ENCODE peak calls at places on chromosomes 1 and 21, in four cellular contexts. One of them, this sample, is unnamed.

GRCh38 chr1:227298532-227299174 is 19.6 kb downstream of the CDC42BPA start:
- DNase-seq in midbrain: no peak
- DNase-seq in activated CD4-positive, CD25-positive, alpha-beta regulatory T cell treated with anti-CD3 and anti-CD28 coated beads, Interleukin-2, amount 50 U/mL, for 72 hours: no peak
- DNase-seq in fibroblast of gingiva: no peak
- DNase-seq in this sample: no peak

GRCh38 chr1:36511804-36512798 is 29.4 kb upstream of the CSF3R start:
- DNase-seq in midbrain: no peak
- DNase-seq in activated CD4-positive, CD25-positive, alpha-beta regulatory T cell treated with anti-CD3 and anti-CD28 coated beads, Interleukin-2, amount 50 U/mL, for 72 hours: no peak
- DNase-seq in fibroblast of gingiva: no peak
- DNase-seq in this sample: no peak

GRCh38 chr1:28062806-28063205 is 25.6 kb downstream of the EYA3 start:
- DNase-seq in midbrain: no peak
- DNase-seq in activated CD4-positive, CD25-positive, alpha-beta regulatory T cell treated with anti-CD3 and anti-CD28 coated beads, Interleukin-2, amount 50 U/mL, for 72 hours: no peak
- DNase-seq in fibroblast of gingiva: peak; percentile 5
- DNase-seq in this sample: no peak

GRCh38 chr21:43312751-43313169 is 114.2 kb downstream of the SIK1 start:
- DNase-seq in midbrain: no peak
- DNase-seq in activated CD4-positive, CD25-positive, alpha-beta regulatory T cell treated with anti-CD3 and anti-CD28 coated beads, Interleukin-2, amount 50 U/mL, for 72 hours: no peak
- DNase-seq in fibroblast of gingiva: no peak
- DNase-seq in this sample: no peak

GRCh38 chr1:8349961-8350360 is 32.0 kb downstream of the SLC45A1 start:
- DNase-seq in midbrain: no peak
- DNase-seq in activated CD4-positive, CD25-positive, alpha-beta regulatory T cell treated with anti-CD3 and anti-CD28 coated beads, Interleukin-2, amount 50 U/mL, for 72 hours: no peak
- DNase-seq in fibroblast of gingiva: peak; percentile 72
- DNase-seq in this sample: peak; percentile 46

GRCh38 chr1:35764283-35764682 is 5.5 kb downstream of the CLSPN start:
- DNase-seq in midbrain: no peak
- DNase-seq in activated CD4-positive, CD25-positive, alpha-beta regulatory T cell treated with anti-CD3 and anti-CD28 coated beads, Interleukin-2, amount 50 U/mL, for 72 hours: no peak
- DNase-seq in fibroblast of gingiva: no peak
- DNase-seq in this sample: no peak

GRCh38 chr1:114320586-114320985 is 166.9 kb upstream of the SYT6 start:
- DNase-seq in midbrain: no peak
- DNase-seq in activated CD4-positive, CD25-positive, alpha-beta regulatory T cell treated with anti-CD3 and anti-CD28 coated beads, Interleukin-2, amount 50 U/mL, for 72 hours: no peak
- DNase-seq in fibroblast of gingiva: peak; percentile 40
- DNase-seq in this sample: peak; percentile 90

GRCh38 chr1:209106237-209106741 is 477.2 kb upstream of the CAMK1G start:
- DNase-seq in midbrain: no peak
- DNase-seq in activated CD4-positive, CD25-positive, alpha-beta regulatory T cell treated with anti-CD3 and anti-CD28 coated beads, Interleukin-2, amount 50 U/mL, for 72 hours: no peak
- DNase-seq in fibroblast of gingiva: no peak
- DNase-seq in this sample: peak; percentile 51

GRCh38 chr1:36151845-36152203 is 2.5 kb upstream of the TRAPPC3 start:
- DNase-seq in midbrain: no peak
- DNase-seq in activated CD4-positive, CD25-positive, alpha-beta regulatory T cell treated with anti-CD3 and anti-CD28 coated beads, Interleukin-2, amount 50 U/mL, for 72 hours: peak; percentile 48
- DNase-seq in fibroblast of gingiva: no peak
- DNase-seq in this sample: no peak

GRCh38 chr1:43414634-43415223 is 25.0 kb downstream of the SZT2 start:
- DNase-seq in midbrain: peak; percentile 41
- DNase-seq in activated CD4-positive, CD25-positive, alpha-beta regulatory T cell treated with anti-CD3 and anti-CD28 coated beads, Interleukin-2, amount 50 U/mL, for 72 hours: peak; percentile 42
- DNase-seq in fibroblast of gingiva: no peak
- DNase-seq in this sample: peak; percentile 26

GRCh38 chr1:6087402-6087772 is 41.7 kb downstream of the KCNAB2 start:
- DNase-seq in midbrain: no peak
- DNase-seq in activated CD4-positive, CD25-positive, alpha-beta regulatory T cell treated with anti-CD3 and anti-CD28 coated beads, Interleukin-2, amount 50 U/mL, for 72 hours: no peak
- DNase-seq in fibroblast of gingiva: no peak
- DNase-seq in this sample: no peak

GRCh38 chr1:157156058-157156541 is 17.9 kb upstream of the ETV3 start:
- DNase-seq in midbrain: peak; percentile 55
- DNase-seq in activated CD4-positive, CD25-positive, alpha-beta regulatory T cell treated with anti-CD3 and anti-CD28 coated beads, Interleukin-2, amount 50 U/mL, for 72 hours: peak; percentile 83
- DNase-seq in fibroblast of gingiva: peak; percentile 30
- DNase-seq in this sample: peak; percentile 63

This sample was measured in AG10803.